ENCODE peak calls at places on chromosomes 12 and 14, in nine cellular contexts. O is dorsolateral prefrontal cortex; J is NT2/D1; N is fibroblast of lung; G is colonic mucosa; D is pancreas; V is mesendoderm; X is CD8-positive, alpha-beta memory T cell; H is AG04450. A is an unnamed sample.

GRCh38 chr12:72586456-72586855 is 314.3 kb downstream of the TRHDE start:
- DNase-seq in O (no peak), J (no peak), N (no peak), G (no peak), D (no peak), V (peak), X (no peak), H (no peak), A (no peak)

GRCh38 chr12:86660488-86661171 is 404.4 kb upstream of the MGAT4C start:
- DNase-seq in O (no peak), J (no peak), N (peak), G (no peak), D (no peak), V (peak), X (no peak), H (no peak), A (peak)

GRCh38 chr12:106137456-106138278 is 1.1 kb downstream of the NUAK1 start:
- DNase-seq in O (no peak), J (no peak), N (no peak), G (no peak), D (no peak), V (no peak), X (no peak), H (no peak), A (no peak)

GRCh38 chr12:4997939-4998338 is 45.7 kb upstream of the KCNA5 start:
- DNase-seq in O (no peak), J (no peak), N (peak), G (no peak), D (no peak), V (peak), X (no peak), H (peak), A (peak)

GRCh38 chr14:34302654-34303053 is 159.4 kb downstream of the SPTSSA start:
- DNase-seq in O (no peak), J (no peak), N (peak), G (peak), D (no peak), V (no peak), X (no peak), H (no peak), A (peak)

GRCh38 chr14:50233335-50234250 is 2.2 kb upstream of the SOS2 start:
- DNase-seq in O (no peak), J (no peak), N (no peak), G (no peak), D (no peak), V (no peak), X (no peak), H (no peak), A (no peak)

GRCh38 chr12:132649226-132649945 is 30.8 kb downstream of the P2RX2 start:
- DNase-seq in O (no peak), J (no peak), N (no peak), G (peak), D (no peak), V (no peak), X (no peak), H (no peak), A (no peak)

GRCh38 chr12:56766535-56766934 is 3.4 kb downstream of the HSD17B6 start:
- DNase-seq in O (no peak), J (no peak), N (no peak), G (no peak), D (no peak), V (peak), X (no peak), H (no peak), A (no peak)

GRCh38 chr14:106811167-106811566 is 1284.8 kb downstream of the TMEM121 start:
- DNase-seq in O (no peak), J (no peak), N (no peak), G (no peak), D (no peak), V (no peak), X (no peak), H (no peak), A (no peak)

GRCh38 chr12:75684678-75685620 is 173.5 kb upstream of the KRR1 start:
- DNase-seq in O (no peak), J (no peak), N (peak), G (no peak), D (no peak), V (no peak), X (no peak), H (no peak), A (peak)

GRCh38 chr12:70640901-70641300 is 3.7 kb upstream of the PTPRB start:
- DNase-seq in O (no peak), J (no peak), N (no peak), G (no peak), D (no peak), V (no peak), X (no peak), H (no peak), A (no peak)

GRCh38 chr14:83940253-83940652 is 1589.7 kb upstream of the FLRT2 start:
- DNase-seq in O (no peak), J (no peak), N (peak), G (no peak), D (no peak), V (peak), X (no peak), H (no peak), A (peak)

GRCh38 chr12:119868992-119869391 is 8.1 kb downstream of the CIT start:
- DNase-seq in O (no peak), J (no peak), N (peak), G (no peak), D (no peak), V (no peak), X (no peak), H (no peak), A (no peak)

GRCh38 chr12:79012616-79013015 is 148.0 kb downstream of the SYT1 start:
- DNase-seq in O (no peak), J (no peak), N (no peak), G (no peak), D (no peak), V (no peak), X (no peak), H (no peak), A (no peak)

GRCh38 chr12:66189476-66189823 is 436 bp downstream of the IRAK3 start:
- DNase-seq in O (no peak), J (no peak), N (no peak), G (no peak), D (no peak), V (peak), X (no peak), H (no peak), A (no peak)

GRCh38 chr12:60100150-60100549 is 504.3 kb downstream of the SLC16A7 start:
- DNase-seq in O (no peak), J (no peak), N (no peak), G (no peak), D (no peak), V (no peak), X (no peak), H (no peak), A (no peak)

GRCh38 chr12:106898001-106898966 is 57.4 kb upstream of the TMEM263 start:
- DNase-seq in O (no peak), J (no peak), N (no peak), G (peak), D (no peak), V (no peak), X (no peak), H (no peak), A (no peak)

GRCh38 chr14:94542811-94543449 is 18.3 kb upstream of the SERPINA4 start:
- DNase-seq in O (no peak), J (no peak), N (no peak), G (no peak), D (no peak), V (no peak), X (no peak), H (no peak), A (no peak)

GRCh38 chr14:66483322-66483721 is 2.8 kb upstream of the CCDC196 start:
- DNase-seq in O (no peak), J (no peak), N (peak), G (no peak), D (no peak), V (no peak), X (no peak), H (no peak), A (peak)

GRCh38 chr12:120939523-120939922 is 35.4 kb upstream of the SPPL3 start:
- DNase-seq in O (peak), J (no peak), N (no peak), G (no peak), D (no peak), V (no peak), X (no peak), H (no peak), A (no peak)

GRCh38 chr12:752673-753400 is 458 bp downstream of the WNK1 start:
- DNase-seq in O (no peak), J (no peak), N (peak), G (peak), D (peak), V (peak), X (peak), H (no peak), A (peak)

GRCh38 chr12:7937867-7938506 is 2.0 kb upstream of the SLC2A3 start:
- DNase-seq in O (no peak), J (no peak), N (peak), G (no peak), D (no peak), V (peak), X (no peak), H (no peak), A (peak)

GRCh38 chr14:63563370-63564026 is 20.3 kb upstream of the PPP2R5E start:
- DNase-seq in O (no peak), J (no peak), N (no peak), G (no peak), D (no peak), V (peak), X (no peak), H (no peak), A (peak)

GRCh38 chr12:54042970-54043744 is 10.3 kb downstream of the HOXC5 start:
- DNase-seq in O (no peak), J (no peak), N (no peak), G (no peak), D (no peak), V (no peak), X (no peak), H (no peak), A (no peak)

GRCh38 chr12:88639361-88639760 is 59.1 kb upstream of the KITLG start:
- DNase-seq in O (no peak), J (no peak), N (peak), G (no peak), D (no peak), V (no peak), X (no peak), H (no peak), A (no peak)

GRCh38 chr14:34714320-34715107 is at the start of gene CFL2:
- DNase-seq in O (peak), J (peak), N (peak), G (peak), D (peak), V (peak), X (peak), H (no peak), A (peak)

GRCh38 chr14:64965356-64966000 is 6.7 kb downstream of the RAB15 start:
- DNase-seq in O (no peak), J (no peak), N (no peak), G (no peak), D (no peak), V (no peak), X (no peak), H (no peak), A (no peak)

GRCh38 chr12:13390381-13390856 is 193.9 kb downstream of the EMP1 start:
- DNase-seq in O (peak), J (no peak), N (peak), G (peak), D (peak), V (no peak), X (no peak), H (no peak), A (peak)

GRCh38 chr12:22672951-22673350 is 48.0 kb downstream of the ETNK1 start:
- DNase-seq in O (no peak), J (no peak), N (peak), G (no peak), D (no peak), V (no peak), X (no peak), H (peak), A (peak)

GRCh38 chr12:80419660-80420059 is 24.4 kb upstream of the PTPRQ start:
- DNase-seq in O (no peak), J (no peak), N (no peak), G (no peak), D (no peak), V (peak), X (no peak), H (no peak), A (no peak)

GRCh38 chr12:12788131-12788530 is 2.7 kb downstream of the APOLD1 start:
- DNase-seq in O (no peak), J (no peak), N (no peak), G (no peak), D (no peak), V (no peak), X (no peak), H (no peak), A (no peak)

DNA sequence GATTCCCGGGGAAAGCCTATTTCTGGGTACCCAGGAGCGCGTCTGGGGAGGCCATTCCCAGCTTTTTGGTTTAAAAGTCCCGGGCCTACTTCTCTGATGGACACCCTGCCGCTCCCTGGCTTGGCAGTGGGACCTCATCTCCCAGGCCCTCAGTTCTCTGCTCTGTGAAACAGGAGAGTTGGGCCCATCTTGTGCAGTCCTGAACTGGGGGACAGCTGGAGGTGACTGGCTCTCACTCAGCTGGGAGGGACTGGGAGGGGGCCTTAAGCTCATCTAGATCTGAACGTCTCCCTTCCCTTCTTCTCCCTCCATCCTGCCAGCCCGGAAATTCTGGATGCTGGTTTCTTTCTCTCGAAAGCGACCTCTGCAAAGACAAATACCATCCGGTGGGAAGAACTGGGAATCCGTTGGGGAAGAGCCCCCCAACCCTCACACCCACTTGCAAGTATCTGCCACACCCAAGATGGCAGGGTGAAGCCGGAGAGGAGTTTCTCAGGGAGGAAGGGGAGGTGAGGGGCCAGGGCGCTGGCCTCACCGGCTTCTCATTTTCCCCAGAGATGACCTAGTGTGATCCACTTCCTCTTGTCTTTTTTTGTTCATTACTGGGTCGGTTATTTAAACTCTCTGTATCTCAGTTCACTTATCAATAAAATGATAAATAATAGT is 1.4 kb downstream of the RIN3 start:
- DNase-seq in O (no peak), J (no peak), N (no peak), G (no peak), D (no peak), V (no peak), X (no peak), H (no peak), A (no peak)
- H3K4me3 ChIP-seq in O (peak), J (peak), N (peak), G (peak), D (peak), V (no peak), X (peak), H (peak), A (peak)

GRCh38 chr12:18294889-18295288 is 33.6 kb downstream of the PIK3C2G start:
- DNase-seq in O (no peak), J (no peak), N (no peak), G (no peak), D (no peak), V (no peak), X (no peak), H (no peak), A (no peak)

GRCh38 chr12:18297883-18298282 is 36.6 kb downstream of the PIK3C2G start:
- DNase-seq in O (no peak), J (no peak), N (no peak), G (no peak), D (no peak), V (no peak), X (no peak), H (no peak), A (no peak)

GRCh38 chr12:18296909-18297280 is 35.6 kb downstream of the PIK3C2G start:
- DNase-seq in O (no peak), J (no peak), N (no peak), G (no peak), D (no peak), V (no peak), X (no peak), H (no peak), A (peak)

GRCh38 chr12:18296201-18296908 is 35.0 kb downstream of the PIK3C2G start:
- DNase-seq in O (no peak), J (no peak), N (no peak), G (no peak), D (no peak), V (no peak), X (no peak), H (no peak), A (peak)
- H3K4me3 ChIP-seq in O (no peak), J (no peak), N (peak), G (no peak), D (no peak), V (no peak), X (no peak), H (no peak), A (no peak)

GRCh38 chr14:99648385-99648784 is 3.5 kb downstream of the HHIPL1 start:
- DNase-seq in O (no peak), J (no peak), N (no peak), G (no peak), D (no peak), V (no peak), X (no peak), H (no peak), A (no peak)
- H3K4me3 ChIP-seq in O (no peak), J (no peak), N (no peak), G (no peak), D (no peak), V (no peak), X (no peak), H (no peak), A (no peak)

GRCh38 chr14:22561661-22562579 is 27.1 kb downstream of the DAD1 start:
- DNase-seq in O (no peak), J (no peak), N (no peak), G (no peak), D (no peak), V (peak), X (peak), H (no peak), A (no peak)
- H3K4me3 ChIP-seq in O (no peak), J (no peak), N (no peak), G (no peak), D (no peak), V (no peak), X (peak), H (no peak), A (no peak)

GRCh38 chr14:93072659-93073365 is 42.9 kb downstream of the ITPK1 start:
- DNase-seq in O (no peak), J (no peak), N (no peak), G (no peak), D (peak), V (no peak), X (no peak), H (no peak), A (no peak)
- H3K4me3 ChIP-seq in O (no peak), J (no peak), N (no peak), G (no peak), D (no peak), V (no peak), X (no peak), H (no peak), A (no peak)

DNA sequence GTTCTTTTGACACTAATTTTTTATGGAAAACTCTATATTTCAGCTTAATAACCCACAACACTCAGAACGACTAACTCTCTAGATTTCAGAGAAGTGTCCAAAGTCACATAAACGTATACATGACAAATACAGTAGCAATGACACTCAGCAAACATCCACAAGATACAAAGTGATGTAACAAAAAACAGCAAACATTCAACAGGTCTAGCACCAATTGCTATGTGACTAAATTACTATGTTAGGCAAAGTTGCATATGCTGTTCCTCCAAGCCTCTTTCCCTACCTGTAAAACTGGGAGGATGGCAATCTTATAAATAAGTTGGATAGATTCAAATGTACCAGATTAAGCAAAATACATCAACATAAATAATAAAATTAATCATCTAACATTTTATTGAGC is 1.7 kb downstream of the RECQL start:
- DNase-seq in O (no peak), J (no peak), N (no peak), G (no peak), D (no peak), V (no peak), X (no peak), H (no peak), A (no peak)
- H3K4me3 ChIP-seq in O (peak), J (no peak), N (peak), G (no peak), D (no peak), V (no peak), X (no peak), H (peak), A (peak)

A was measured in cardiac fibroblast.